ENCODE peak calls at places on chromosome 9, in five cellular contexts. One of them, this sample, is unnamed.

GRCh38 chr9:76424491-76424890 is 30.3 kb upstream of the RFK start:
- DNase-seq in uterus: no peak
- DNase-seq in RWPE1: no peak
- DNase-seq in B cell: no peak
- DNase-seq in nephron progenitor cell: no peak
- DNase-seq in this sample: no peak

GRCh38 chr9:136199391-136200288 is 5.3 kb downstream of the LHX3 start:
- DNase-seq in RWPE1: no peak
- DNase-seq in uterus: no peak
- DNase-seq in nephron progenitor cell: no peak
- DNase-seq in B cell: no peak
- DNase-seq in this sample: no peak

GRCh38 chr9:18438300-18438925 is 35.5 kb upstream of the ADAMTSL1 start:
- DNase-seq in nephron progenitor cell: peak; percentile 51
- DNase-seq in B cell: no peak
- DNase-seq in uterus: peak; percentile 66
- DNase-seq in RWPE1: no peak
- DNase-seq in this sample: no peak

GRCh38 chr9:19420877-19421276 is 12.1 kb downstream of the ACER2 start:
- DNase-seq in nephron progenitor cell: no peak
- DNase-seq in B cell: no peak
- DNase-seq in uterus: no peak
- DNase-seq in RWPE1: no peak
- DNase-seq in this sample: no peak

GRCh38 chr9:99964336-99964735 is 57.9 kb downstream of the STX17 start:
- DNase-seq in nephron progenitor cell: no peak
- DNase-seq in RWPE1: no peak
- DNase-seq in B cell: no peak
- DNase-seq in uterus: no peak
- DNase-seq in this sample: no peak

GRCh38 chr9:114112778-114113585 is 13.9 kb upstream of the KIF12 start:
- DNase-seq in RWPE1: no peak
- DNase-seq in uterus: peak; percentile 84
- DNase-seq in B cell: no peak
- DNase-seq in nephron progenitor cell: no peak
- DNase-seq in this sample: no peak

GRCh38 chr9:32581512-32582143 is 8.7 kb upstream of the NDUFB6 start:
- DNase-seq in B cell: peak; percentile 24
- DNase-seq in RWPE1: peak; percentile 53
- DNase-seq in uterus: no peak
- DNase-seq in nephron progenitor cell: peak; percentile 29
- DNase-seq in this sample: peak; percentile 43

GRCh38 chr9:113538646-113539430 is 75.3 kb downstream of the RGS3 start:
- DNase-seq in nephron progenitor cell: no peak
- DNase-seq in RWPE1: no peak
- DNase-seq in B cell: no peak
- DNase-seq in uterus: no peak
- DNase-seq in this sample: no peak

GRCh38 chr9:88988796-88989641 is 2.2 kb upstream of the S1PR3 start:
- DNase-seq in nephron progenitor cell: no peak
- DNase-seq in uterus: no peak
- DNase-seq in B cell: peak; percentile 50
- DNase-seq in RWPE1: peak; percentile 26
- DNase-seq in this sample: peak; percentile 41

GRCh38 chr9:70480405-70480980 is 66.0 kb upstream of the KLF9 start:
- DNase-seq in B cell: no peak
- DNase-seq in RWPE1: no peak
- DNase-seq in nephron progenitor cell: no peak
- DNase-seq in uterus: peak; percentile 86
- DNase-seq in this sample: no peak

GRCh38 chr9:113631093-113631765 is 167.7 kb downstream of the RGS3 start:
- DNase-seq in RWPE1: no peak
- DNase-seq in B cell: no peak
- DNase-seq in nephron progenitor cell: no peak
- DNase-seq in uterus: peak; percentile 8
- DNase-seq in this sample: no peak

GRCh38 chr9:16458696-16459420 is 411.6 kb downstream of the BNC2 start:
- DNase-seq in uterus: no peak
- DNase-seq in B cell: no peak
- DNase-seq in RWPE1: peak; percentile 37
- DNase-seq in nephron progenitor cell: no peak
- DNase-seq in this sample: no peak

GRCh38 chr9:112029921-112030444 is 133.4 kb downstream of the UGCG start:
- DNase-seq in nephron progenitor cell: no peak
- DNase-seq in B cell: no peak
- DNase-seq in RWPE1: peak; percentile 90
- DNase-seq in uterus: no peak
- DNase-seq in this sample: no peak

GRCh38 chr9:91162311-91162710 is 199.4 kb downstream of the AUH start:
- DNase-seq in RWPE1: peak; percentile 85
- DNase-seq in B cell: peak; percentile 1
- DNase-seq in nephron progenitor cell: no peak
- DNase-seq in uterus: no peak
- DNase-seq in this sample: no peak

GRCh38 chr9:8845376-8845775 is 1045.8 kb upstream of the DMAC1 start:
- DNase-seq in RWPE1: no peak
- DNase-seq in nephron progenitor cell: no peak
- DNase-seq in uterus: no peak
- DNase-seq in B cell: no peak
- DNase-seq in this sample: no peak

GRCh38 chr9:89468271-89468960 is 29.5 kb downstream of the SEMA4D start:
- DNase-seq in RWPE1: no peak
- DNase-seq in uterus: no peak
- DNase-seq in nephron progenitor cell: no peak
- DNase-seq in B cell: no peak
- DNase-seq in this sample: no peak

GRCh38 chr9:121383715-121384114 is 13.7 kb upstream of the STOM start:
- DNase-seq in B cell: no peak
- DNase-seq in nephron progenitor cell: no peak
- DNase-seq in RWPE1: no peak
- DNase-seq in uterus: no peak
- DNase-seq in this sample: no peak

GRCh38 chr9:92513349-92513748 is 22.4 kb downstream of the ECM2 start:
- DNase-seq in RWPE1: no peak
- DNase-seq in uterus: no peak
- DNase-seq in B cell: no peak
- DNase-seq in nephron progenitor cell: no peak
- DNase-seq in this sample: no peak

GRCh38 chr9:91750343-91750742 is 199.7 kb downstream of the ROR2 start:
- DNase-seq in nephron progenitor cell: no peak
- DNase-seq in RWPE1: no peak
- DNase-seq in uterus: no peak
- DNase-seq in B cell: no peak
- DNase-seq in this sample: no peak

GRCh38 chr9:134940236-134941208 is 22.8 kb upstream of the FCN1 start:
- DNase-seq in uterus: no peak
- DNase-seq in nephron progenitor cell: no peak
- DNase-seq in RWPE1: no peak
- DNase-seq in B cell: no peak
- DNase-seq in this sample: no peak
- TF ChIP-seq CTCF in uterus: no peak
- TF ChIP-seq CTCF in nephron progenitor cell: no peak
- TF ChIP-seq CTCF in RWPE1: no peak
- TF ChIP-seq CTCF in B cell: no peak
- TF ChIP-seq CTCF in this sample: no peak

GRCh38 chr9:127732444-127732843 is 2.6 kb downstream of the TOR2A start:
- DNase-seq in uterus: no peak
- DNase-seq in RWPE1: no peak
- DNase-seq in B cell: no peak
- DNase-seq in nephron progenitor cell: no peak
- DNase-seq in this sample: no peak
- TF ChIP-seq CTCF in uterus: no peak
- TF ChIP-seq CTCF in RWPE1: no peak
- TF ChIP-seq CTCF in B cell: no peak
- TF ChIP-seq CTCF in nephron progenitor cell: no peak
- TF ChIP-seq CTCF in this sample: no peak

DNA sequence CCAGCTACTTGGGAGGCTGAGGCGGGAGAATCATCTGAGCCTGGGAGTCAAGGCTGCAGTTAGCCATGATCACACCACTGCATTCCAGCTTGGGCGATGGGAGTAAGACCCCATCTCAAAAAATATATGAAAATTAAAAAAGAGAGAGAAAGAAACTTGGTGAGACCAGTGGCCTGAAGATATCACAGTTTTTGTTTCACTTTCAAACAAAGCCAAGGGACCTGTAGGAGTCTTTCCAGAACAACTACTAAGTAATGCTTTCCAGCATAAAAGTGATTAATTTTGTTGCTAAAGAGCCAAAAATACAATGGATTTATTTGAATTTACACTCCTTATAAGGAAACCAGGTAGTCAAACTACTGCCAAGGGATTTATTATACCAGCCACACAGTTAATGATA is 23.5 kb downstream of the GKAP1 start:
- DNase-seq in RWPE1: no peak
- DNase-seq in nephron progenitor cell: no peak
- DNase-seq in uterus: no peak
- DNase-seq in B cell: no peak
- DNase-seq in this sample: peak; percentile 18
- TF ChIP-seq CTCF in RWPE1: no peak
- TF ChIP-seq CTCF in nephron progenitor cell: no peak
- TF ChIP-seq CTCF in uterus: no peak
- TF ChIP-seq CTCF in B cell: no peak
- TF ChIP-seq CTCF in this sample: no peak

GRCh38 chr9:21153688-21154608 is 12.3 kb upstream of the IFNW1 start:
- DNase-seq in RWPE1: peak; percentile 45
- DNase-seq in uterus: no peak
- DNase-seq in B cell: no peak
- DNase-seq in nephron progenitor cell: peak; percentile 8
- DNase-seq in this sample: peak; percentile 33
- TF ChIP-seq CTCF in RWPE1: peak; percentile 25
- TF ChIP-seq CTCF in uterus: no peak
- TF ChIP-seq CTCF in B cell: no peak
- TF ChIP-seq CTCF in nephron progenitor cell: no peak
- TF ChIP-seq CTCF in this sample: peak; percentile 55

GRCh38 chr9:71716138-71716909 is 52.0 kb downstream of the CEMIP2 start:
- DNase-seq in B cell: no peak
- DNase-seq in uterus: no peak
- DNase-seq in nephron progenitor cell: no peak
- DNase-seq in RWPE1: peak; percentile 13
- DNase-seq in this sample: no peak
- TF ChIP-seq CTCF in B cell: peak; percentile 82
- TF ChIP-seq CTCF in uterus: no peak
- TF ChIP-seq CTCF in nephron progenitor cell: peak; percentile 53
- TF ChIP-seq CTCF in RWPE1: peak; percentile 55
- TF ChIP-seq CTCF in this sample: peak; percentile 14